ENCODE peak calls at places on chromosomes 3 and 15, in ten cellular contexts. Q is HS-5; T is activated gamma-delta T cell treated with Interleukin-2 at 50 U/mL for 16 hours; F is fibroblast of pulmonary artery; W is effector CD4-positive, alpha-beta T cell; D is NCI-H1092; S is GM10248; O is ovary; U is HFFc6; N is mammary epithelial cell. R is an unnamed sample.
A peak's percentile ranks its signal among the peaks of the same experiment; 100 is the strongest.

GRCh38 chr15:88032787-88033186 is 223.8 kb downstream of the NTRK3 start:
- DNase-seq in Q (no peak), T (no peak), F (no peak), W (no peak), D (no peak), S (no peak), O (no peak), U (peak; percentile 15), N (peak; percentile 12), R (no peak)

GRCh38 chr3:143433787-143434378 is 314.3 kb downstream of the CHST2 start:
- DNase-seq in Q (no peak), T (no peak), F (no peak), W (no peak), D (no peak), S (peak; percentile 29), O (no peak), U (no peak), N (no peak), R (peak; percentile 24)

GRCh38 chr3:149582395-149582794 is 75.4 kb downstream of the WWTR1 start:
- DNase-seq in Q (no peak), T (no peak), F (no peak), W (no peak), D (no peak), S (no peak), O (no peak), U (no peak), N (no peak), R (no peak)

GRCh38 chr3:179768080-179768479 is 115.2 kb downstream of the USP13 start:
- DNase-seq in Q (peak; percentile 80), T (no peak), F (peak; percentile 68), W (no peak), D (peak; percentile 25), S (no peak), O (no peak), U (peak; percentile 74), N (peak; percentile 47), R (peak; percentile 77)

GRCh38 chr3:29582310-29582709 is 301.4 kb downstream of the RBMS3 start:
- DNase-seq in Q (no peak), T (no peak), F (no peak), W (no peak), D (no peak), S (no peak), O (no peak), U (no peak), N (no peak), R (no peak)

GRCh38 chr3:188590556-188590955 is 436.6 kb downstream of the LPP start:
- DNase-seq in Q (no peak), T (no peak), F (no peak), W (no peak), D (no peak), S (no peak), O (no peak), U (no peak), N (no peak), R (no peak)

GRCh38 chr15:80873568-80873967 is 94.4 kb downstream of the CEMIP start:
- DNase-seq in Q (no peak), T (no peak), F (no peak), W (no peak), D (no peak), S (no peak), O (no peak), U (no peak), N (no peak), R (no peak)

GRCh38 chr3:122893282-122893681 is 98.4 kb downstream of the SLC49A4 start:
- DNase-seq in Q (no peak), T (no peak), F (no peak), W (no peak), D (no peak), S (peak; percentile 33), O (no peak), U (no peak), N (peak; percentile 83), R (no peak)

GRCh38 chr15:25838871-25839195 is 24.3 kb downstream of the ATP10A start:
- DNase-seq in Q (no peak), T (no peak), F (no peak), W (no peak), D (no peak), S (no peak), O (no peak), U (no peak), N (no peak), R (no peak)

GRCh38 chr3:181712505-181713299 is 977 bp downstream of the SOX2 start:
- DNase-seq in Q (no peak), T (no peak), F (no peak), W (no peak), D (no peak), S (no peak), O (no peak), U (no peak), N (peak; percentile 17), R (peak; percentile 73)

GRCh38 chr15:80906159-80906775 is 83.4 kb downstream of the MESD start:
- DNase-seq in Q (no peak), T (no peak), F (no peak), W (no peak), D (peak; percentile 55), S (no peak), O (no peak), U (no peak), N (no peak), R (no peak)

GRCh38 chr15:100457201-100457600 is 71.5 kb downstream of the CERS3 start:
- DNase-seq in Q (peak; percentile 9), T (no peak), F (peak; percentile 35), W (no peak), D (no peak), S (no peak), O (no peak), U (no peak), N (peak; percentile 51), R (peak; percentile 24)

GRCh38 chr3:46427929-46428833 is 21.1 kb downstream of the CCRL2 start:
- DNase-seq in Q (no peak), T (no peak), F (no peak), W (no peak), D (no peak), S (no peak), O (no peak), U (no peak), N (no peak), R (no peak)

GRCh38 chr3:178353292-178353814 is 182.9 kb upstream of the KCNMB2 start:
- DNase-seq in Q (no peak), T (no peak), F (no peak), W (no peak), D (peak; percentile 15), S (no peak), O (no peak), U (no peak), N (no peak), R (no peak)

GRCh38 chr15:45573961-45574629 is 13.1 kb upstream of the BLOC1S6 start:
- DNase-seq in Q (no peak), T (peak; percentile 6), F (peak; percentile 10), W (peak; percentile 3), D (no peak), S (no peak), O (no peak), U (no peak), N (no peak), R (peak; percentile 81)

GRCh38 chr3:136193273-136194043 is 2.7 kb downstream of the MSL2 start:
- DNase-seq in Q (no peak), T (no peak), F (no peak), W (no peak), D (no peak), S (no peak), O (no peak), U (no peak), N (peak; percentile 35), R (no peak)

GRCh38 chr15:82649226-82649999 is 2.2 kb upstream of the CPEB1 start:
- DNase-seq in Q (no peak), T (no peak), F (no peak), W (no peak), D (no peak), S (no peak), O (no peak), U (no peak), N (no peak), R (no peak)

GRCh38 chr3:126714296-126714900 is 10.4 kb downstream of the CHCHD6 start:
- DNase-seq in Q (no peak), T (no peak), F (no peak), W (no peak), D (no peak), S (no peak), O (no peak), U (no peak), N (no peak), R (no peak)

GRCh38 chr15:78004919-78005634 is 72.4 kb downstream of the TBC1D2B start:
- DNase-seq in Q (no peak), T (no peak), F (peak; percentile 94), W (no peak), D (peak; percentile 89), S (no peak), O (peak; percentile 88), U (peak; percentile 90), N (peak; percentile 12), R (no peak)

GRCh38 chr3:130929827-130930226 is 35.9 kb downstream of the ATP2C1 start:
- DNase-seq in Q (no peak), T (no peak), F (no peak), W (no peak), D (no peak), S (no peak), O (no peak), U (no peak), N (no peak), R (no peak)

R was measured in neural progenitor cell.